ENCODE peak calls at places on chromosomes 16 and 17, in four cellular contexts. H is progenitor cell of endocrine pancreas, O is glutamatergic neuron, J is colonic mucosa. P is an unnamed sample.

GRCh38 chr16:88534731-88535141 is 35.5 kb upstream of the ZC3H18 start:
- DNase-seq in H (peak; percentile 10), O (peak; percentile 59), J (no peak), P (no peak)

GRCh38 chr16:48441863-48442279 is 56.7 kb upstream of the SIAH1 start:
- DNase-seq in H (no peak), O (no peak), J (no peak), P (no peak)

GRCh38 chr17:29292992-29293889 is 707 bp downstream of the NUFIP2 start:
- DNase-seq in O (peak; percentile 75), J (peak; percentile 69), H (peak; percentile 57), P (no peak)

GRCh38 chr17:18185832-18186231 is 2.2 kb downstream of the ALKBH5 start:
- DNase-seq in H (no peak), J (no peak), O (no peak), P (no peak)

GRCh38 chr17:28193241-28193640 is 125.8 kb upstream of the TMEM97 start:
- DNase-seq in J (peak; percentile 27), O (no peak), H (no peak), P (no peak)

GRCh38 chr17:49071106-49071505 is 61.5 kb upstream of the B4GALNT2 start:
- DNase-seq in O (no peak), H (no peak), J (no peak), P (no peak)

GRCh38 chr17:76537288-76537577 is 276 bp downstream of the CYGB start:
- DNase-seq in J (no peak), H (no peak), O (no peak), P (peak; percentile 6)

GRCh38 chr16:85112364-85112763 is at the start of gene CIBAR2:
- DNase-seq in O (no peak), J (no peak), H (no peak), P (no peak)

GRCh38 chr16:57704905-57705852 is 10.6 kb downstream of the DRC7 start:
- DNase-seq in H (no peak), J (no peak), O (no peak), P (no peak)

GRCh38 chr16:49462356-49462988 is 88.9 kb downstream of the C16orf78 start:
- DNase-seq in H (no peak), O (peak; percentile 2), J (no peak), P (no peak)

GRCh38 chr17:15405016-15405415 is 62.4 kb downstream of the CDRT4 start:
- DNase-seq in H (no peak), O (no peak), J (no peak), P (no peak)

GRCh38 chr17:61160789-61161440 is 238.7 kb upstream of the TBX2 start:
- DNase-seq in J (no peak), O (no peak), H (no peak), P (no peak)

GRCh38 chr16:82963653-82964052 is 336.9 kb downstream of the CDH13 start:
- DNase-seq in J (no peak), H (no peak), O (peak; percentile 22), P (no peak)

GRCh38 chr17:42282478-42283080 is 5.7 kb upstream of the STAT5A start:
- DNase-seq in H (no peak), O (no peak), J (no peak), P (no peak)

GRCh38 chr17:51640108-51640622 is 379.8 kb downstream of the UTP18 start:
- DNase-seq in J (no peak), O (peak; percentile 27), H (no peak), P (no peak)

GRCh38 chr16:85157813-85158701 is 45.8 kb upstream of the CIBAR2 start:
- DNase-seq in O (peak; percentile 56), J (no peak), H (no peak), P (no peak)

GRCh38 chr17:62641101-62641500 is 13.6 kb downstream of the MRC2 start:
- DNase-seq in O (no peak), J (no peak), H (no peak), P (no peak)

GRCh38 chr17:72344613-72345012 is 223.8 kb downstream of the SOX9 start:
- DNase-seq in O (no peak), H (no peak), J (no peak), P (no peak)

GRCh38 chr17:57487552-57487951 is 231.2 kb downstream of the MSI2 start:
- DNase-seq in H (no peak), O (no peak), J (no peak), P (no peak)

DNA sequence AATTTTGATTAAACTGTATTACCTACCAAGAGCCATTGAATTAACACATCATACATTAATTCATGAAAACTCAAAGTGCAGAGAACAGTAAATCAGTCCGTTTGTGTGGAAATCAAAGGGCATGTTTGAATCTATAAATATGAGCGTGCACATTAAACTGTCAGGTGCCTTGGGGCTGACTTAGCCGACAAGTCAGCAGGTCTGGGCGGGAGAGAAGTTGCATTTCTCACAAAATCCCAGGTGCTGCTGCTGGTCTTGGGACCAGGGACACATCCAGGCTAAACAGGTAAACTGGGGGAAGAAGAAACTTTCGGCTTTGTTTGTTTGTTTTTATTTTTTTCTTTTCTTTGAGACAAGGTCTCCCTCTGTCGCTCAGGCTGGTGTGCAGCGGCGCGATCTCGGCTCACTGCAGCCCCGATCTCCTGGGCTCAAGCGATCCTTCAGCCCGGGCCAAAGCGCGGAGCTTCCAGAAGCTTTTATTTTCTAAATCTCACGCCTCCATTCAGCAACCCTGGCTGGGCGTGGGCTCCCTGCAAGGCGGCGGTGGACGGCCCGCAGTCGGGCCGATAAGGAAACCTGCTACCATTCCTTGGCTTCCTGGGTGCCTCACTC is 213.9 kb downstream of the MRTFB start:
- DNase-seq in O (peak; percentile 64), H (no peak), J (no peak), P (no peak)
- TF ChIP-seq CTCF in O (no peak), H (no peak), J (no peak), P (peak; percentile 24)

GRCh38 chr17:50425682-50426471 is at the start of gene ACSF2:
- DNase-seq in H (peak; percentile 35), O (peak; percentile 76), J (peak; percentile 92), P (peak; percentile 50)
- TF ChIP-seq CTCF in H (no peak), O (no peak), J (no peak), P (no peak)

GRCh38 chr16:73014768-73015167 is 33.2 kb downstream of the ZFHX3 start:
- DNase-seq in H (no peak), J (no peak), O (no peak), P (no peak)

GRCh38 chr16:73012341-73012740 is 35.6 kb downstream of the ZFHX3 start:
- DNase-seq in J (no peak), O (no peak), H (no peak), P (no peak)

GRCh38 chr16:73010150-73010676 is 37.7 kb downstream of the ZFHX3 start:
- DNase-seq in H (no peak), O (peak; percentile 55), J (no peak), P (no peak)

GRCh38 chr16:73013974-73014373 is 34.0 kb downstream of the ZFHX3 start:
- DNase-seq in J (no peak), H (no peak), O (no peak), P (no peak)

GRCh38 chr16:73011926-73012325 is 36.0 kb downstream of the ZFHX3 start:
- DNase-seq in J (no peak), O (no peak), H (no peak), P (no peak)
- TF ChIP-seq CTCF in J (no peak), O (no peak), H (no peak), P (no peak)

GRCh38 chr17:80948091-80948960 is 43.3 kb upstream of the CHMP6 start:
- DNase-seq in H (no peak), J (no peak), O (peak; percentile 10), P (no peak)
- TF ChIP-seq CTCF in H (no peak), J (no peak), O (no peak), P (no peak)

GRCh38 chr17:6648181-6648580 is 3.2 kb downstream of the MED31 start:
- DNase-seq in H (no peak), J (no peak), O (no peak), P (no peak)
- TF ChIP-seq CTCF in H (no peak), J (peak; percentile 15), O (no peak), P (peak; percentile 28)

GRCh38 chr16:19285431-19285830 is at the start of gene CLEC19A:
- DNase-seq in H (no peak), J (no peak), O (no peak), P (no peak)
- TF ChIP-seq CTCF in H (no peak), J (no peak), O (no peak), P (no peak)

DNA sequence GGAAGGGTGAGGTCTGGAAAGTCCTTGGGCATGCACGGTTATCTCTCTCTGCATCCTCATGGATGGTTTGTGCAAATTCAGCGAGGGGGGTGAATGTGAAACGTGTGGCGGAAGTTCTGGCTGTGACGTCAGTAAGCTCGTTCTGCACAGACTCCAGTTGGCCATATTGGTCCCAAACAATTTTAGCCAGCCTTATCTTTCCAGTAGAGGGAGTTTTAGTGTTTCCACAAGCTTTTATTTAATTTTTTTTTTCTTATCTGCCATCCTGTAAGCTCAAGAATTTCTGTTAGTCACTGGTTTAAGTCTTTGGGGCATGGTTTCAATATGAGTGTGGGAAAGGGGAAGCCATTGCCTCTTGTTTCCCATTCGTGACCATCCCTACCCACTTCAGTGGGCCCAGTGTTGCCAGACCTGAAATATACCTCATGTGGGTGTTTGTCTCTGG is 39.0 kb downstream of the HLF start:
- DNase-seq in H (no peak), O (no peak), J (no peak), P (no peak)
- TF ChIP-seq CTCF in H (no peak), O (no peak), J (no peak), P (no peak)